ENCODE peak calls at places on chromosomes 5 and 9, in five cellular contexts. P is Right ventricle myocardium inferior; Y is stimulated activated CD4-positive, alpha-beta T cell treated with anti-CD3 and anti-CD28 coated beads, Interleukin-1b, Interleukin-23, amount 100 ng/mL, for 24 hours; I is GM03348; B is AG08395. O is an unnamed sample.

GRCh38 chr9:132439153-132439552 is 29.1 kb downstream of the CFAP77 start:
- DNase-seq in P (no peak), Y (no peak), I (no peak), B (no peak), O (no peak)

GRCh38 chr5:34483442-34484033 is 172.6 kb upstream of the RAI14 start:
- DNase-seq in P (no peak), Y (no peak), I (no peak), B (no peak), O (no peak)

GRCh38 chr5:95647886-95648860 is 1.6 kb downstream of the RFESD start:
- DNase-seq in P (no peak), Y (no peak), I (no peak), B (no peak), O (no peak)

GRCh38 chr9:3521961-3522360 is 3.8 kb downstream of the RFX3 start:
- DNase-seq in P (no peak), Y (no peak), I (no peak), B (no peak), O (no peak)

GRCh38 chr5:40679071-40679997 is at the start of gene PTGER4:
- DNase-seq in P (peak), Y (peak), I (peak), B (peak), O (peak)

GRCh38 chr5:131814990-131815389 is 18.2 kb upstream of the FNIP1 start:
- DNase-seq in P (no peak), Y (no peak), I (peak), B (peak), O (no peak)

GRCh38 chr5:33761139-33761538 is 130.7 kb downstream of the ADAMTS12 start:
- DNase-seq in P (no peak), Y (no peak), I (peak), B (no peak), O (no peak)

GRCh38 chr9:79660615-79661014 is 88.8 kb downstream of the TLE4 start:
- DNase-seq in P (no peak), Y (no peak), I (no peak), B (no peak), O (no peak)

GRCh38 chr5:180366303-180366702 is 13.2 kb upstream of the GFPT2 start:
- DNase-seq in P (peak), Y (no peak), I (peak), B (peak), O (no peak)

GRCh38 chr5:56668996-56669395 is 146.4 kb upstream of the MAP3K1 start:
- DNase-seq in P (no peak), Y (no peak), I (no peak), B (no peak), O (no peak)

GRCh38 chr5:38284378-38284777 is 26.0 kb downstream of the EGFLAM start:
- DNase-seq in P (no peak), Y (no peak), I (no peak), B (no peak), O (no peak)

GRCh38 chr9:136671646-136672430 is 9.1 kb downstream of the EGFL7 start:
- DNase-seq in P (no peak), Y (peak), I (peak), B (peak), O (no peak)

GRCh38 chr9:99820330-99821186 is 1.1 kb upstream of the NR4A3 start:
- DNase-seq in P (no peak), Y (no peak), I (peak), B (peak), O (peak)

GRCh38 chr9:97563458-97564135 is 62.1 kb downstream of the TMOD1 start:
- DNase-seq in P (no peak), Y (no peak), I (no peak), B (no peak), O (no peak)

GRCh38 chr5:78497573-78498533 is 137.4 kb downstream of the SCAMP1 start:
- DNase-seq in P (no peak), Y (no peak), I (no peak), B (no peak), O (no peak)

GRCh38 chr5:85985167-85985566 is 632.6 kb upstream of the COX7C start:
- DNase-seq in P (no peak), Y (no peak), I (no peak), B (no peak), O (no peak)

GRCh38 chr5:125536095-125536494 is 789.7 kb upstream of the ZNF608 start:
- DNase-seq in P (no peak), Y (no peak), I (no peak), B (no peak), O (no peak)

GRCh38 chr9:84266087-84266561 is 74.4 kb downstream of the SLC28A3 start:
- DNase-seq in P (no peak), Y (no peak), I (no peak), B (no peak), O (no peak)

GRCh38 chr9:99266136-99267023 is 44.3 kb downstream of the SEC61B start:
- DNase-seq in P (peak), Y (peak), I (peak), B (peak), O (peak)

GRCh38 chr5:95164869-95165268 is 120.0 kb downstream of the MCTP1 start:
- DNase-seq in P (no peak), Y (no peak), I (no peak), B (no peak), O (no peak)

GRCh38 chr9:129354498-129354897 is 176.4 kb upstream of the IER5L start:
- DNase-seq in P (no peak), Y (no peak), I (no peak), B (no peak), O (no peak)

GRCh38 chr5:73964352-73964751 is 338.4 kb downstream of the ARHGEF28 start:
- DNase-seq in P (no peak), Y (no peak), I (no peak), B (no peak), O (no peak)

GRCh38 chr9:129242971-129243561 is 65.0 kb upstream of the IER5L start:
- DNase-seq in P (no peak), Y (no peak), I (peak), B (peak), O (no peak)

O was measured in omental fat pad.